ENCODE peak calls at places on chromosomes 11 and 22, in seven cellular contexts. D is IMR-90, G is endothelial cell of umbilical vein, K is PC-3, H is mammary epithelial cell, I is GM23248, U is neural progenitor cell. V is an unnamed sample.

GRCh38 chr22:39520874-39521857 is 804 bp downstream of the ATF4 start:
- DNase-seq in D (peak; percentile 73), G (peak; percentile 78), K (peak; percentile 29), H (peak; percentile 73), I (peak; percentile 92), U (peak; percentile 71), V (no peak)

GRCh38 chr11:204587-205109 is 2.6 kb downstream of the BET1L start:
- DNase-seq in D (no peak), G (no peak), K (no peak), H (no peak), I (no peak), U (no peak), V (no peak)

GRCh38 chr11:130601141-130601540 is 152.7 kb downstream of the ADAMTS15 start:
- DNase-seq in D (peak; percentile 90), G (no peak), K (no peak), H (no peak), I (peak; percentile 64), U (peak; percentile 29), V (no peak)

GRCh38 chr22:37643225-37643847 is 3.9 kb downstream of the SH3BP1 start:
- DNase-seq in D (peak; percentile 57), G (peak; percentile 70), K (peak; percentile 80), H (peak; percentile 62), I (peak; percentile 82), U (peak; percentile 86), V (no peak)

GRCh38 chr11:90594658-90595057 is 371.8 kb upstream of the CHORDC1 start:
- DNase-seq in D (no peak), G (peak; percentile 1), K (peak; percentile 29), H (no peak), I (no peak), U (no peak), V (no peak)

GRCh38 chr11:119223856-119224255 is 17.7 kb downstream of the CBL start:
- DNase-seq in D (peak; percentile 63), G (no peak), K (no peak), H (no peak), I (peak; percentile 50), U (no peak), V (no peak)

GRCh38 chr11:15940462-15941205 is 415.7 kb downstream of the SOX6 start:
- DNase-seq in D (no peak), G (no peak), K (no peak), H (no peak), I (no peak), U (no peak), V (no peak)

GRCh38 chr11:16358726-16359125 is 2.4 kb upstream of the SOX6 start:
- DNase-seq in D (no peak), G (no peak), K (no peak), H (no peak), I (no peak), U (no peak), V (no peak)

GRCh38 chr11:112612283-112612849 is 348.9 kb upstream of the NCAM1 start:
- DNase-seq in D (no peak), G (no peak), K (no peak), H (peak; percentile 29), I (no peak), U (peak; percentile 65), V (no peak)

GRCh38 chr11:75399344-75400109 is at the start of gene RPS3:
- DNase-seq in D (peak; percentile 91), G (peak; percentile 95), K (peak; percentile 96), H (peak; percentile 89), I (peak; percentile 98), U (peak; percentile 96), V (peak; percentile 88)

DNA sequence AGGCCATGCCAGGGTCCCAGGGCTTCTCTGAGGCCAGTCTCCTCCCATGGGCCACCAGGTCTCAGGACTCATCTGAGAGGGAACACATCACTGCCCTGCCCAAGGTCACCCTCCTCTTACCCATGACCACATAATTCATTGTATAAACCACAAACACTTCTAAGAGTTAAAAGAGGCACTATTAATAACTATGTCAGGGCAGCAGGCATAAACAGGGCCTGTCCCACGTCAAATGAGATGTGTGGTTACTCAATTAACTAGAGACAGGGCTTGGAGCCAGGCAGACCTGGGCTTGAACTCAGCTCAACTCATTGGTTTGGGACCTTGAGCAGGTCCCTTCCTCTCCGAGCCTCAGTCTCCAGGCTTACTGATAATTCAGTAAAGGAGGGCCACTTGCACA is 33.1 kb downstream of the ARAP1 start:
- DNase-seq in D (peak; percentile 31), G (no peak), K (no peak), H (no peak), I (peak; percentile 30), U (no peak), V (no peak)
- H3K9ac ChIP-seq in D (no peak overlapping the region), G (no peak overlapping the region), K (no peak overlapping the region), H (no peak overlapping the region), I (peak overlapping the region; percentile 28), U (no peak overlapping the region), V (no peak overlapping the region)

DNA sequence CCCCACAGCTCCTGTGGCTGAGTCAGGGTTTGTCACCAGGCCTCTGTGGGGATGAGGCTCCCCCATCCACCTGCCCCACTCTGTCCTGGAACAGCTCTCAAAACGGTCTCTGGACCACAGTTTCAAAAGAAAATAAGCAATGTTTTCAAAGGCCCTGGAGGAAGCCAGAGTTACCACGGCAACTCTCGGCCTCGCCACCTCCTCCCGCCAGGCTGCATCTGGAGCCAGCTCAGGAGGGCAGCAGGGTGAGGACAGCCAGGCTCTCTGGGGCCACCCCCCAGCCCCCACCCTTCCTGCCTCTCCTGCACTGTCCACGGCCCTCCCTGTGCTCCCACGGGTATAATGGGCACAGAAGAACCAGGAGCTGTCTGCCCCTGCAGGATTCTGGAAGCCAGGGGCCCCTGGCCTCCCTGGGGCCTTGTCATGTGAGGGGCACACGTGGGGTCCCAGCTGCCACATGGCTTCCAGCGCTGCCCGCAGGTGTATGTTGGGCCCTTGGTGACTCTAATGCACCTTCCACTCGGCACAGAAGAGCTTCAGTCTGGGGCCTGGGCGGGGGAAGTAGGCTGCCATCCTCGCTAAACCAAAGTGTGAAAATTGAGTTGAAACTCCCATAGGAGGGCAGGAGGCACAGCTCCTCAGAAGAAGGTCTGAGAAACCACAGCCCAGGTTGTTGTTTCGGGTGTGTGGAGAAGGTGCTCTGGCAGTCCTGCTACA is 10.3 kb downstream of the CD81 start:
- DNase-seq in D (peak; percentile 52), G (no peak), K (no peak), H (no peak), I (peak; percentile 60), U (peak; percentile 32), V (no peak)
- H3K9ac ChIP-seq in D (no peak overlapping the region), G (no peak overlapping the region), K (no peak overlapping the region), H (no peak overlapping the region), I (peak overlapping the region; percentile 32), U (no peak overlapping the region), V (peak overlapping the region; percentile 56)

GRCh38 chr22:31676700-31677099 is 14.7 kb upstream of the PISD start:
- DNase-seq in D (peak; percentile 74), G (peak; percentile 93), K (no peak), H (peak; percentile 92), I (peak; percentile 94), U (peak; percentile 89), V (peak; percentile 80)
- H3K9ac ChIP-seq in D (peak overlapping the region; percentile 64), G (peak overlapping the region; percentile 67), K (no peak overlapping the region), H (no peak overlapping the region), I (peak overlapping the region; percentile 63), U (no peak overlapping the region), V (no peak overlapping the region)

DNA sequence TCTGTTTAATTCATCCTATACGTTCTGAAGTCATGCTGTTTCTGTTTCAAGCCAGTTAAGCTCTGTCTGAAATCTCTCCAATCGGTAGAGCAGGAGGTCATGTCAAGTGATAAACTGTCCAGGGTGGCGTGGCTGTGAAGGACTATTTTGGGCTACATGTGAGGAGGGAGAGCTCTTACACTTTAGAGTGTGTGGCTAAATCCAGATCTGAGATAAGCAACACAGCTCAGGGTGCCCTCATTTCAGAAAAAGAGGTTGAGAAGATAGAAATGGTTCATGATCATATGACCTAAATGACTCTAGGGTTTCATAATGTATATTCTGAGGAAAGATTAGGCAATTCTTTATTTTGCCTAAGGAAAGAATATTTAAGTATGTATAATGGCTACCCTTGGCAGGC is 8.4 kb downstream of the BLID start:
- DNase-seq in D (no peak), G (no peak), K (no peak), H (no peak), I (no peak), U (no peak), V (no peak)
- H3K9ac ChIP-seq in D (no peak overlapping the region), G (no peak overlapping the region), K (no peak overlapping the region), H (no peak overlapping the region), I (no peak overlapping the region), U (no peak overlapping the region), V (no peak overlapping the region)

GRCh38 chr11:68282141-68282860 is 10.5 kb upstream of the C11orf24 start:
- DNase-seq in D (no peak), G (no peak), K (no peak), H (peak; percentile 83), I (no peak), U (no peak), V (no peak)
- H3K9ac ChIP-seq in D (no peak overlapping the region), G (no peak overlapping the region), K (no peak overlapping the region), H (no peak overlapping the region), I (no peak overlapping the region), U (no peak overlapping the region), V (no peak overlapping the region)

GRCh38 chr11:122193457-122193856 is 77.4 kb upstream of the BLID start:
- DNase-seq in D (no peak), G (no peak), K (no peak), H (no peak), I (no peak), U (no peak), V (no peak)
- H3K9ac ChIP-seq in D (peak overlapping the region; percentile 76), G (no peak overlapping the region), K (peak overlapping the region; percentile 19), H (no peak overlapping the region), I (peak overlapping the region; percentile 15), U (no peak overlapping the region), V (no peak overlapping the region)

DNA sequence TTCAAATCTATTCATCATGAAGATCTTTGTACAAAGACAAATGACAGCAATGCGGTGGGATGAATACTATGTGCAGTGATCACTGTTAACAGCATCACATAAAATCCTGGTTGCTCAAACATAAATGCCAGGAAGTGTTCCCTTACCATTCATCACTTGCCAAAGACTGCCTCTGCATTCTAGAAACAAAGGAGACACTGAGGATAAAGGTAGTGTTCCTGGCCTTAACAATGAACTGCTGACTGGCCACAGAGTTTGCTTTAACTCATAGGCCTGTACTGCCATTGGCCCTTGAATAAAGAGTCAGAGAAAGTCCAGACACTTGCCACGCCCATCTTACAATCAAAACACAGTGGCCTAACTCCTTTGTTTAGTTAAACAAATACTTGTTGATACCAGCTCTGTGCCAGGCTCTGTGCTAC is 29.5 kb downstream of the C2CD3 start:
- DNase-seq in D (no peak), G (peak; percentile 24), K (peak; percentile 83), H (peak; percentile 82), I (peak; percentile 13), U (peak; percentile 11), V (no peak)
- H3K9ac ChIP-seq in D (no peak overlapping the region), G (no peak overlapping the region), K (no peak overlapping the region), H (no peak overlapping the region), I (no peak overlapping the region), U (no peak overlapping the region), V (no peak overlapping the region)

GRCh38 chr22:42329504-42329903 is 59.1 kb upstream of the TCF20 start:
- DNase-seq in D (no peak), G (no peak), K (no peak), H (no peak), I (no peak), U (no peak), V (no peak)
- H3K9ac ChIP-seq in D (no peak overlapping the region), G (no peak overlapping the region), K (no peak overlapping the region), H (no peak overlapping the region), I (no peak overlapping the region), U (no peak overlapping the region), V (no peak overlapping the region)

GRCh38 chr11:109729761-109730160 is 307.8 kb downstream of the C11orf87 start:
- DNase-seq in D (no peak), G (no peak), K (no peak), H (no peak), I (no peak), U (no peak), V (no peak)
- H3K9ac ChIP-seq in D (no peak overlapping the region), G (no peak overlapping the region), K (no peak overlapping the region), H (no peak overlapping the region), I (no peak overlapping the region), U (no peak overlapping the region), V (no peak overlapping the region)